ENCODE peak calls at places on chromosomes 6 and 20, in ten cellular contexts. One of them, this sample, is unnamed.
A peak's percentile ranks its signal among the peaks of the same experiment; 100 is the strongest.

GRCh38 chr6:162973141-162973872 is 245.5 kb downstream of the PACRG start:
- DNase-seq in foreskin fibroblast: peak; percentile 32
- DNase-seq in fibroblast of lung: peak; percentile 30
- DNase-seq in breast epithelium: no peak
- DNase-seq in tibial nerve: no peak
- DNase-seq in sigmoid colon: no peak
- DNase-seq in CD8-positive, alpha-beta T cell: no peak
- DNase-seq in HFF-Myc: no peak
- DNase-seq in NB4: no peak
- DNase-seq in psoas muscle: peak; percentile 24
- DNase-seq in this sample: no peak

GRCh38 chr20:4546786-4547185 is 174.9 kb upstream of the PRND start:
- DNase-seq in foreskin fibroblast: peak; percentile 88
- DNase-seq in fibroblast of lung: peak; percentile 80
- DNase-seq in psoas muscle: no peak
- DNase-seq in CD8-positive, alpha-beta T cell: no peak
- DNase-seq in breast epithelium: no peak
- DNase-seq in HFF-Myc: peak; percentile 66
- DNase-seq in sigmoid colon: no peak
- DNase-seq in tibial nerve: no peak
- DNase-seq in NB4: no peak
- DNase-seq in this sample: no peak

GRCh38 chr6:169858935-169859351 is 107.5 kb downstream of the ERMARD start:
- DNase-seq in breast epithelium: peak; percentile 42
- DNase-seq in psoas muscle: no peak
- DNase-seq in NB4: no peak
- DNase-seq in foreskin fibroblast: no peak
- DNase-seq in sigmoid colon: no peak
- DNase-seq in tibial nerve: no peak
- DNase-seq in HFF-Myc: no peak
- DNase-seq in CD8-positive, alpha-beta T cell: no peak
- DNase-seq in fibroblast of lung: no peak
- DNase-seq in this sample: no peak

GRCh38 chr6:119128252-119128912 is 49.9 kb upstream of the FAM184A start:
- DNase-seq in CD8-positive, alpha-beta T cell: no peak
- DNase-seq in foreskin fibroblast: peak; percentile 83
- DNase-seq in breast epithelium: no peak
- DNase-seq in psoas muscle: no peak
- DNase-seq in tibial nerve: no peak
- DNase-seq in HFF-Myc: no peak
- DNase-seq in sigmoid colon: no peak
- DNase-seq in fibroblast of lung: peak; percentile 33
- DNase-seq in NB4: no peak
- DNase-seq in this sample: no peak

GRCh38 chr6:7542878-7543394 is 1.5 kb downstream of the DSP start:
- DNase-seq in fibroblast of lung: no peak
- DNase-seq in HFF-Myc: no peak
- DNase-seq in tibial nerve: no peak
- DNase-seq in sigmoid colon: peak; percentile 71
- DNase-seq in NB4: peak; percentile 70
- DNase-seq in breast epithelium: peak; percentile 84
- DNase-seq in CD8-positive, alpha-beta T cell: no peak
- DNase-seq in foreskin fibroblast: peak; percentile 53
- DNase-seq in psoas muscle: peak; percentile 50
- DNase-seq in this sample: no peak

GRCh38 chr6:169188051-169188863 is 65.4 kb downstream of the THBS2 start:
- DNase-seq in CD8-positive, alpha-beta T cell: no peak
- DNase-seq in psoas muscle: no peak
- DNase-seq in fibroblast of lung: peak; percentile 94
- DNase-seq in NB4: peak; percentile 76
- DNase-seq in foreskin fibroblast: peak; percentile 92
- DNase-seq in sigmoid colon: no peak
- DNase-seq in HFF-Myc: peak; percentile 93
- DNase-seq in tibial nerve: no peak
- DNase-seq in breast epithelium: no peak
- DNase-seq in this sample: no peak

GRCh38 chr6:15429146-15430110 is 183.6 kb downstream of the JARID2 start:
- DNase-seq in NB4: peak; percentile 50
- DNase-seq in foreskin fibroblast: peak; percentile 68
- DNase-seq in breast epithelium: no peak
- DNase-seq in HFF-Myc: no peak
- DNase-seq in sigmoid colon: no peak
- DNase-seq in psoas muscle: no peak
- DNase-seq in tibial nerve: no peak
- DNase-seq in CD8-positive, alpha-beta T cell: no peak
- DNase-seq in fibroblast of lung: peak; percentile 81
- DNase-seq in this sample: no peak

GRCh38 chr20:635028-635427 is 18.0 kb downstream of the SRXN1 start:
- DNase-seq in CD8-positive, alpha-beta T cell: no peak
- DNase-seq in breast epithelium: no peak
- DNase-seq in sigmoid colon: no peak
- DNase-seq in HFF-Myc: no peak
- DNase-seq in psoas muscle: no peak
- DNase-seq in tibial nerve: no peak
- DNase-seq in NB4: no peak
- DNase-seq in foreskin fibroblast: no peak
- DNase-seq in fibroblast of lung: no peak
- DNase-seq in this sample: no peak

GRCh38 chr6:75963569-75963968 is 108.9 kb downstream of the IMPG1 start:
- DNase-seq in fibroblast of lung: no peak
- DNase-seq in psoas muscle: no peak
- DNase-seq in breast epithelium: no peak
- DNase-seq in tibial nerve: no peak
- DNase-seq in foreskin fibroblast: no peak
- DNase-seq in HFF-Myc: no peak
- DNase-seq in sigmoid colon: no peak
- DNase-seq in NB4: no peak
- DNase-seq in CD8-positive, alpha-beta T cell: no peak
- DNase-seq in this sample: no peak

GRCh38 chr20:401682-402495 is 6.2 kb upstream of the RBCK1 start:
- DNase-seq in NB4: peak; percentile 50
- DNase-seq in breast epithelium: no peak
- DNase-seq in psoas muscle: no peak
- DNase-seq in foreskin fibroblast: peak; percentile 85
- DNase-seq in sigmoid colon: no peak
- DNase-seq in HFF-Myc: no peak
- DNase-seq in fibroblast of lung: peak; percentile 83
- DNase-seq in CD8-positive, alpha-beta T cell: no peak
- DNase-seq in tibial nerve: no peak
- DNase-seq in this sample: no peak

GRCh38 chr6:38610050-38610619 is 29.6 kb downstream of the BTBD9 start:
- DNase-seq in psoas muscle: no peak
- DNase-seq in CD8-positive, alpha-beta T cell: no peak
- DNase-seq in breast epithelium: no peak
- DNase-seq in foreskin fibroblast: no peak
- DNase-seq in fibroblast of lung: peak; percentile 28
- DNase-seq in NB4: no peak
- DNase-seq in HFF-Myc: no peak
- DNase-seq in tibial nerve: no peak
- DNase-seq in sigmoid colon: no peak
- DNase-seq in this sample: no peak

GRCh38 chr6:122673345-122673961 is 63.2 kb downstream of the PKIB start:
- DNase-seq in tibial nerve: no peak
- DNase-seq in CD8-positive, alpha-beta T cell: no peak
- DNase-seq in breast epithelium: no peak
- DNase-seq in HFF-Myc: no peak
- DNase-seq in fibroblast of lung: no peak
- DNase-seq in sigmoid colon: no peak
- DNase-seq in psoas muscle: no peak
- DNase-seq in foreskin fibroblast: no peak
- DNase-seq in NB4: no peak
- DNase-seq in this sample: no peak

GRCh38 chr20:10705801-10706459 is 32.1 kb upstream of the JAG1 start:
- DNase-seq in psoas muscle: no peak
- DNase-seq in foreskin fibroblast: no peak
- DNase-seq in NB4: no peak
- DNase-seq in CD8-positive, alpha-beta T cell: no peak
- DNase-seq in breast epithelium: no peak
- DNase-seq in sigmoid colon: no peak
- DNase-seq in tibial nerve: no peak
- DNase-seq in HFF-Myc: no peak
- DNase-seq in fibroblast of lung: no peak
- DNase-seq in this sample: no peak

GRCh38 chr20:19433371-19434316 is 221.2 kb downstream of the SLC24A3 start:
- DNase-seq in tibial nerve: no peak
- DNase-seq in sigmoid colon: no peak
- DNase-seq in CD8-positive, alpha-beta T cell: no peak
- DNase-seq in foreskin fibroblast: peak; percentile 41
- DNase-seq in breast epithelium: no peak
- DNase-seq in HFF-Myc: no peak
- DNase-seq in NB4: no peak
- DNase-seq in psoas muscle: no peak
- DNase-seq in fibroblast of lung: peak; percentile 16
- DNase-seq in this sample: no peak

GRCh38 chr20:47160992-47161391 is 195.5 kb downstream of the ZMYND8 start:
- DNase-seq in sigmoid colon: peak; percentile 34
- DNase-seq in breast epithelium: no peak
- DNase-seq in NB4: no peak
- DNase-seq in HFF-Myc: no peak
- DNase-seq in psoas muscle: no peak
- DNase-seq in foreskin fibroblast: no peak
- DNase-seq in fibroblast of lung: no peak
- DNase-seq in CD8-positive, alpha-beta T cell: no peak
- DNase-seq in tibial nerve: no peak
- DNase-seq in this sample: no peak

GRCh38 chr6:92589970-92590369 is 829.4 kb downstream of the EPHA7 start:
- DNase-seq in fibroblast of lung: peak; percentile 34
- DNase-seq in foreskin fibroblast: peak; percentile 2
- DNase-seq in psoas muscle: no peak
- DNase-seq in sigmoid colon: no peak
- DNase-seq in CD8-positive, alpha-beta T cell: no peak
- DNase-seq in tibial nerve: no peak
- DNase-seq in HFF-Myc: no peak
- DNase-seq in breast epithelium: no peak
- DNase-seq in NB4: no peak
- DNase-seq in this sample: no peak

GRCh38 chr20:62597416-62598115 is 44.7 kb upstream of the SLCO4A1 start:
- DNase-seq in fibroblast of lung: no peak
- DNase-seq in breast epithelium: no peak
- DNase-seq in sigmoid colon: no peak
- DNase-seq in CD8-positive, alpha-beta T cell: no peak
- DNase-seq in NB4: no peak
- DNase-seq in foreskin fibroblast: no peak
- DNase-seq in psoas muscle: peak; percentile 13
- DNase-seq in tibial nerve: no peak
- DNase-seq in HFF-Myc: no peak
- DNase-seq in this sample: no peak

GRCh38 chr6:111709615-111710398 is 104.1 kb upstream of the TRAF3IP2 start:
- DNase-seq in breast epithelium: peak; percentile 57
- DNase-seq in fibroblast of lung: peak; percentile 87
- DNase-seq in CD8-positive, alpha-beta T cell: peak; percentile 41
- DNase-seq in foreskin fibroblast: peak; percentile 88
- DNase-seq in psoas muscle: peak; percentile 35
- DNase-seq in sigmoid colon: peak; percentile 88
- DNase-seq in HFF-Myc: peak; percentile 49
- DNase-seq in NB4: peak; percentile 78
- DNase-seq in tibial nerve: peak; percentile 76
- DNase-seq in this sample: no peak

GRCh38 chr6:133889557-133890301 is 816 bp downstream of the TCF21 start:
- DNase-seq in psoas muscle: peak; percentile 22
- DNase-seq in CD8-positive, alpha-beta T cell: no peak
- DNase-seq in tibial nerve: no peak
- DNase-seq in fibroblast of lung: peak; percentile 76
- DNase-seq in sigmoid colon: no peak
- DNase-seq in breast epithelium: no peak
- DNase-seq in foreskin fibroblast: peak; percentile 54
- DNase-seq in NB4: no peak
- DNase-seq in HFF-Myc: no peak
- DNase-seq in this sample: no peak
- TF ChIP-seq CTCF in psoas muscle: no peak
- TF ChIP-seq CTCF in CD8-positive, alpha-beta T cell: no peak
- TF ChIP-seq CTCF in tibial nerve: no peak
- TF ChIP-seq CTCF in fibroblast of lung: peak; percentile 28
- TF ChIP-seq CTCF in sigmoid colon: no peak
- TF ChIP-seq CTCF in breast epithelium: no peak
- TF ChIP-seq CTCF in foreskin fibroblast: no peak
- TF ChIP-seq CTCF in NB4: no peak
- TF ChIP-seq CTCF in HFF-Myc: no peak
- TF ChIP-seq CTCF in this sample: no peak

GRCh38 chr20:24448170-24448569 is 21.3 kb upstream of the SYNDIG1 start:
- DNase-seq in NB4: no peak
- DNase-seq in HFF-Myc: no peak
- DNase-seq in breast epithelium: no peak
- DNase-seq in sigmoid colon: no peak
- DNase-seq in foreskin fibroblast: no peak
- DNase-seq in tibial nerve: no peak
- DNase-seq in psoas muscle: no peak
- DNase-seq in fibroblast of lung: no peak
- DNase-seq in CD8-positive, alpha-beta T cell: no peak
- DNase-seq in this sample: no peak
- TF ChIP-seq CTCF in NB4: no peak
- TF ChIP-seq CTCF in HFF-Myc: no peak
- TF ChIP-seq CTCF in breast epithelium: no peak
- TF ChIP-seq CTCF in sigmoid colon: no peak
- TF ChIP-seq CTCF in foreskin fibroblast: no peak
- TF ChIP-seq CTCF in tibial nerve: no peak
- TF ChIP-seq CTCF in psoas muscle: no peak
- TF ChIP-seq CTCF in fibroblast of lung: no peak
- TF ChIP-seq CTCF in CD8-positive, alpha-beta T cell: no peak
- TF ChIP-seq CTCF in this sample: no peak

GRCh38 chr6:156776470-156776840 is 723 bp upstream of the ARID1B start:
- DNase-seq in NB4: peak; percentile 67
- DNase-seq in psoas muscle: no peak
- DNase-seq in CD8-positive, alpha-beta T cell: no peak
- DNase-seq in HFF-Myc: no peak
- DNase-seq in tibial nerve: peak; percentile 33
- DNase-seq in foreskin fibroblast: peak; percentile 58
- DNase-seq in fibroblast of lung: peak; percentile 64
- DNase-seq in breast epithelium: no peak
- DNase-seq in sigmoid colon: no peak
- DNase-seq in this sample: no peak
- TF ChIP-seq CTCF in NB4: no peak
- TF ChIP-seq CTCF in psoas muscle: no peak
- TF ChIP-seq CTCF in CD8-positive, alpha-beta T cell: no peak
- TF ChIP-seq CTCF in HFF-Myc: no peak
- TF ChIP-seq CTCF in tibial nerve: no peak
- TF ChIP-seq CTCF in foreskin fibroblast: no peak
- TF ChIP-seq CTCF in fibroblast of lung: no peak
- TF ChIP-seq CTCF in breast epithelium: no peak
- TF ChIP-seq CTCF in sigmoid colon: no peak
- TF ChIP-seq CTCF in this sample: no peak

GRCh38 chr6:137076277-137077068 is 31.7 kb upstream of the IL20RA start:
- DNase-seq in sigmoid colon: peak; percentile 74
- DNase-seq in psoas muscle: peak; percentile 53
- DNase-seq in CD8-positive, alpha-beta T cell: peak; percentile 22
- DNase-seq in NB4: peak; percentile 89
- DNase-seq in tibial nerve: peak; percentile 81
- DNase-seq in foreskin fibroblast: peak; percentile 81
- DNase-seq in HFF-Myc: peak; percentile 38
- DNase-seq in fibroblast of lung: peak; percentile 64
- DNase-seq in breast epithelium: peak; percentile 67
- DNase-seq in this sample: no peak
- TF ChIP-seq CTCF in sigmoid colon: no peak
- TF ChIP-seq CTCF in psoas muscle: peak; percentile 58
- TF ChIP-seq CTCF in CD8-positive, alpha-beta T cell: peak; percentile 57
- TF ChIP-seq CTCF in NB4: peak; percentile 97
- TF ChIP-seq CTCF in tibial nerve: peak; percentile 66
- TF ChIP-seq CTCF in foreskin fibroblast: peak; percentile 77
- TF ChIP-seq CTCF in HFF-Myc: peak; percentile 70
- TF ChIP-seq CTCF in fibroblast of lung: peak; percentile 86
- TF ChIP-seq CTCF in breast epithelium: peak; percentile 61
- TF ChIP-seq CTCF in this sample: peak; percentile 81